ENCODE peak calls at places on chromosomes 5 and 9, in nine cellular contexts. O is GM20000, T is tibial nerve, S is D721Med, Q is coronary artery, F is A549, N is thyroid gland, B is MCF 10A, G is GM10248. U is an unnamed sample.
A peak's percentile ranks its signal among the peaks of the same experiment; 100 is the strongest.

GRCh38 chr9:37574996-37575395 is 1.2 kb downstream of the FBXO10 start:
- DNase-seq in O (no peak), T (no peak), S (no peak), Q (no peak), F (no peak), N (no peak), B (no peak), G (no peak), U (no peak)

GRCh38 chr5:177498013-177498847 is 826 bp upstream of the PDLIM7 start:
- DNase-seq in O (no peak), T (no peak), S (no peak), Q (no peak), F (no peak), N (peak; percentile 39), B (no peak), G (no peak), U (no peak)

GRCh38 chr5:40834391-40834848 is 602 bp downstream of the RPL37 start:
- DNase-seq in O (no peak), T (peak; percentile 9), S (no peak), Q (no peak), F (peak; percentile 42), N (peak; percentile 23), B (no peak), G (no peak), U (no peak)

GRCh38 chr5:54309751-54310432 is 481 bp downstream of the ARL15 start:
- DNase-seq in O (peak; percentile 19), T (peak; percentile 21), S (no peak), Q (no peak), F (peak; percentile 9), N (peak; percentile 45), B (peak; percentile 52), G (peak; percentile 21), U (no peak)

GRCh38 chr5:173217626-173218397 is 17.2 kb downstream of the NKX2-5 start:
- DNase-seq in O (no peak), T (no peak), S (no peak), Q (no peak), F (no peak), N (no peak), B (no peak), G (no peak), U (no peak)

GRCh38 chr9:137705443-137705863 is 86.6 kb downstream of the EHMT1 start:
- DNase-seq in O (peak; percentile 86), T (no peak), S (no peak), Q (no peak), F (no peak), N (no peak), B (no peak), G (peak; percentile 88), U (no peak)

GRCh38 chr9:10274983-10275382 is 337.8 kb downstream of the PTPRD start:
- DNase-seq in O (no peak), T (no peak), S (no peak), Q (no peak), F (no peak), N (no peak), B (no peak), G (no peak), U (no peak)

GRCh38 chr9:128215491-128216404 is 12.6 kb downstream of the DNM1 start:
- DNase-seq in O (peak; percentile 56), T (no peak), S (no peak), Q (no peak), F (peak; percentile 90), N (no peak), B (peak; percentile 12), G (no peak), U (no peak)

GRCh38 chr5:89471115-89471514 is 588.1 kb upstream of the MEF2C start:
- DNase-seq in O (no peak), T (no peak), S (no peak), Q (no peak), F (no peak), N (no peak), B (no peak), G (no peak), U (no peak)

GRCh38 chr9:21491742-21492141 is 9.6 kb upstream of the IFNE start:
- DNase-seq in O (no peak), T (no peak), S (no peak), Q (no peak), F (no peak), N (no peak), B (no peak), G (no peak), U (no peak)
- TF ChIP-seq CTCF in O (no peak), T (no peak), S (no peak), Q (no peak), F (peak; percentile 31), N (peak; percentile 25), B (no peak), G (no peak), U (peak; percentile 18)

GRCh38 chr5:117077142-117077541 is 502.5 kb upstream of the SEMA6A start:
- DNase-seq in O (peak; percentile 16), T (no peak), S (no peak), Q (no peak), F (no peak), N (no peak), B (peak; percentile 51), G (no peak), U (no peak)
- TF ChIP-seq CTCF in O (no peak), T (no peak), S (peak; percentile 37), Q (peak; percentile 12), F (peak; percentile 16), N (no peak), B (peak; percentile 53), G (peak; percentile 30), U (peak; percentile 40)

DNA sequence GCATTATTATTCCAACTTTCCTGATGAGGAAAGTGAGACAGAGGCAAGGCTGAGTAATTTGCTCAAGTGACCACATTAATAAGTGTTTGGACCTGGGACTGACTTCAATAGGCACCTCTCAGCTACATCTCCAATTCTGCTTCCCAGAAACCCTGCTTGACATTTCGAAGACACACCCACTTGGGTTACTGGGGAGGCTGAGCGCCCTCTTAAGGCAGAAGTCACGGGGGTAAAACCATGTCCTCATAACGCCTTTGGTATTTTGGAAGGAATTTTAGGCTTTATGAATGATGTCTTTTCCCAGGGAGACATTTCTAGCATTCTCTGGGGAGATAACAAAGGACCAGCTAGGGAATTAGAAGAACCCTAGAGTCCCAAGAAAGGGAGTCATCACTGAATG is 53.3 kb downstream of the TRPC7 start:
- DNase-seq in O (no peak), T (no peak), S (no peak), Q (no peak), F (peak; percentile 7), N (no peak), B (peak; percentile 34), G (no peak), U (no peak)
- TF ChIP-seq CTCF in O (no peak), T (no peak), S (no peak), Q (no peak), F (no peak), N (no peak), B (no peak), G (no peak), U (no peak)

GRCh38 chr5:134917070-134917831 is 12.3 kb downstream of the PCBD2 start:
- DNase-seq in O (no peak), T (no peak), S (no peak), Q (no peak), F (no peak), N (no peak), B (no peak), G (no peak), U (no peak)
- TF ChIP-seq CTCF in O (no peak), T (no peak), S (no peak), Q (no peak), F (peak; percentile 46), N (peak; percentile 24), B (peak; percentile 33), G (peak; percentile 37), U (peak; percentile 1)